ENCODE peak calls at places on chromosomes 6 and 20, in nine cellular contexts. I, H, M, G, C, K, R, D and Q are unnamed samples.

GRCh38 chr20:64065973-64066341 is 3.0 kb downstream of the TCEA2 start:
- DNase-seq in H (no peak), R (peak; percentile 72), D (peak; percentile 76), K (no peak), I (no peak), G (peak; percentile 45), M (peak; percentile 89), C (no peak), Q (no peak)

GRCh38 chr6:121794630-121795029 is 359.2 kb downstream of the GJA1 start:
- DNase-seq in M (peak; percentile 14), K (no peak), R (no peak), D (peak; percentile 85), H (no peak), I (no peak), C (no peak), G (no peak), Q (peak; percentile 75)

GRCh38 chr6:84774174-84775158 is 10.1 kb upstream of the TBX18 start:
- DNase-seq in M (no peak), R (no peak), I (no peak), C (no peak), H (peak; percentile 62), K (no peak), G (no peak), D (no peak), Q (peak; percentile 74)

GRCh38 chr6:170094686-170095272 is 196.1 kb downstream of the DLL1 start:
- DNase-seq in I (no peak), H (peak; percentile 32), R (peak; percentile 34), K (no peak), G (no peak), C (no peak), M (no peak), D (no peak), Q (no peak)

GRCh38 chr6:35622283-35622682 is 66.4 kb downstream of the FKBP5 start:
- DNase-seq in G (no peak), D (no peak), C (no peak), M (no peak), K (no peak), H (no peak), R (no peak), I (no peak), Q (no peak)

GRCh38 chr6:96675617-96676016 is 112.7 kb downstream of the FHL5 start:
- DNase-seq in G (no peak), D (no peak), I (peak; percentile 11), C (peak; percentile 38), H (no peak), R (no peak), M (no peak), K (peak; percentile 95), Q (no peak)

GRCh38 chr20:1663917-1664316 is 6.3 kb upstream of the SIRPG start:
- DNase-seq in G (no peak), D (no peak), H (no peak), K (no peak), C (no peak), R (no peak), I (no peak), M (peak; percentile 79), Q (no peak)

GRCh38 chr6:32627831-32628230 is 9.4 kb upstream of the HLA-DQA1 start:
- DNase-seq in D (peak; percentile 19), M (no peak), R (peak; percentile 75), K (no peak), G (no peak), I (no peak), C (no peak), H (no peak), Q (peak; percentile 2)

GRCh38 chr6:15365273-15365687 is 119.4 kb downstream of the JARID2 start:
- DNase-seq in I (peak; percentile 89), M (peak; percentile 93), C (peak; percentile 98), G (peak; percentile 54), D (peak; percentile 82), H (peak; percentile 87), R (peak; percentile 79), K (peak; percentile 65), Q (peak; percentile 36)

GRCh38 chr20:58619847-58620431 is 31.1 kb upstream of the STX16 start:
- DNase-seq in K (no peak), I (no peak), D (no peak), R (no peak), M (peak; percentile 70), H (no peak), G (no peak), C (no peak), Q (no peak)

GRCh38 chr6:44381739-44382138 is 5.8 kb upstream of the CDC5L start:
- DNase-seq in M (peak; percentile 84), I (no peak), K (no peak), D (peak; percentile 18), G (no peak), C (no peak), R (peak; percentile 85), H (no peak), Q (no peak)

GRCh38 chr20:14727485-14728170 is 390.2 kb upstream of the FLRT3 start:
- DNase-seq in G (no peak), K (no peak), D (no peak), H (no peak), I (no peak), R (no peak), M (no peak), C (no peak), Q (peak; percentile 10)

GRCh38 chr6:149459761-149460160 is 25.1 kb downstream of the ZC3H12D start:
- DNase-seq in I (no peak), M (no peak), R (peak; percentile 5), G (peak; percentile 8), D (no peak), K (no peak), C (no peak), H (no peak), Q (no peak)